ENCODE peak calls at places on chromosomes 11 and 22, in five cellular contexts. D is stimulated activated CD4-positive, alpha-beta T cell treated with anti-CD3 and anti-CD28 coated beads, Interleukin-1b, Interleukin-23, amount 100 ng/mL, for 24 hours; B is fibroblast of lung; T is activated T-cell treated with anti-CD3 and anti-CD28 coated beads for 1 hour; R is activated B cell treated with CpG ODN at 0.5 μM for 24 hours. P is an unnamed sample.
A peak's percentile ranks its signal among the peaks of the same experiment; 100 is the strongest.

GRCh38 chr11:102587722-102588121 is 37.4 kb downstream of the MMP20 start:
- DNase-seq in T (no peak), R (no peak), D (no peak), B (no peak), P (no peak)

GRCh38 chr22:27654536-27655445 is 146.8 kb downstream of the MN1 start:
- DNase-seq in B (no peak), T (no peak), R (no peak), D (no peak), P (no peak)

GRCh38 chr11:126113515-126113957 is 50.9 kb upstream of the CDON start:
- DNase-seq in R (no peak), B (peak; percentile 97), T (no peak), D (no peak), P (no peak)

GRCh38 chr11:17258670-17259069 is 17.9 kb upstream of the NUCB2 start:
- DNase-seq in D (no peak), R (no peak), T (no peak), B (no peak), P (no peak)

GRCh38 chr11:123430736-123431356 is 777 bp downstream of the GRAMD1B start:
- DNase-seq in R (peak; percentile 20), T (peak; percentile 21), B (peak; percentile 47), D (peak; percentile 15), P (peak; percentile 54)

GRCh38 chr11:11993814-11994213 is 14.6 kb downstream of the DKK3 start:
- DNase-seq in D (no peak), B (peak; percentile 87), T (no peak), R (no peak), P (no peak)

GRCh38 chr22:28417426-28417825 is 262.2 kb downstream of the TTC28 start:
- DNase-seq in T (no peak), R (no peak), B (no peak), D (no peak), P (no peak)

GRCh38 chr22:37501176-37501609 is 15.0 kb upstream of the MFNG start:
- DNase-seq in D (no peak), R (no peak), T (no peak), B (no peak), P (no peak)